ENCODE peak calls at places on chromosome 15, in six cellular contexts. One of them, this sample, is unnamed.

GRCh38 chr15:95106781-95107180 is 875.4 kb downstream of the MCTP2 start:
- DNase-seq in mesothelial cell of epicardium: no peak
- DNase-seq in BE2C: no peak
- DNase-seq in colonic mucosa: no peak
- DNase-seq in endodermal cell: no peak
- DNase-seq in endothelial cell: no peak
- DNase-seq in this sample: no peak

GRCh38 chr15:69317392-69317841 is 18.7 kb downstream of the PAQR5 start:
- DNase-seq in mesothelial cell of epicardium: no peak
- DNase-seq in BE2C: no peak
- DNase-seq in colonic mucosa: peak; percentile 76
- DNase-seq in endodermal cell: no peak
- DNase-seq in endothelial cell: no peak
- DNase-seq in this sample: no peak

GRCh38 chr15:58438956-58439355 is 7.2 kb downstream of the LIPC start:
- DNase-seq in mesothelial cell of epicardium: no peak
- DNase-seq in BE2C: peak; percentile 60
- DNase-seq in colonic mucosa: peak; percentile 71
- DNase-seq in endodermal cell: peak; percentile 68
- DNase-seq in endothelial cell: peak; percentile 38
- DNase-seq in this sample: no peak

GRCh38 chr15:76163429-76164020 is 103.7 kb downstream of the TMEM266 start:
- DNase-seq in mesothelial cell of epicardium: no peak
- DNase-seq in BE2C: no peak
- DNase-seq in colonic mucosa: peak; percentile 63
- DNase-seq in endodermal cell: no peak
- DNase-seq in endothelial cell: no peak
- DNase-seq in this sample: no peak

GRCh38 chr15:36005542-36005941 is 459.6 kb upstream of the DPH6 start:
- DNase-seq in mesothelial cell of epicardium: no peak
- DNase-seq in BE2C: peak; percentile 64
- DNase-seq in colonic mucosa: no peak
- DNase-seq in endodermal cell: no peak
- DNase-seq in endothelial cell: no peak
- DNase-seq in this sample: no peak

GRCh38 chr15:67303490-67304363 is 49.1 kb downstream of the IQCH start:
- DNase-seq in mesothelial cell of epicardium: no peak
- DNase-seq in BE2C: no peak
- DNase-seq in colonic mucosa: peak; percentile 26
- DNase-seq in endodermal cell: no peak
- DNase-seq in endothelial cell: no peak
- DNase-seq in this sample: no peak

GRCh38 chr15:28120359-28120640 is 21.2 kb upstream of the OCA2 start:
- DNase-seq in mesothelial cell of epicardium: no peak
- DNase-seq in BE2C: no peak
- DNase-seq in colonic mucosa: no peak
- DNase-seq in endodermal cell: no peak
- DNase-seq in endothelial cell: no peak
- DNase-seq in this sample: no peak

GRCh38 chr15:69064649-69065048 is 50.2 kb downstream of the NOX5 start:
- DNase-seq in mesothelial cell of epicardium: no peak
- DNase-seq in BE2C: no peak
- DNase-seq in colonic mucosa: no peak
- DNase-seq in endodermal cell: no peak
- DNase-seq in endothelial cell: no peak
- DNase-seq in this sample: no peak

GRCh38 chr15:98955980-98956723 is 51.4 kb downstream of the PGPEP1L start:
- DNase-seq in mesothelial cell of epicardium: no peak
- DNase-seq in BE2C: no peak
- DNase-seq in colonic mucosa: no peak
- DNase-seq in endodermal cell: no peak
- DNase-seq in endothelial cell: no peak
- DNase-seq in this sample: peak; percentile 64

GRCh38 chr15:89740137-89740536 is 10.9 kb downstream of the MESP1 start:
- DNase-seq in mesothelial cell of epicardium: no peak
- DNase-seq in BE2C: peak; percentile 68
- DNase-seq in colonic mucosa: peak; percentile 77
- DNase-seq in endodermal cell: peak; percentile 90
- DNase-seq in endothelial cell: peak; percentile 69
- DNase-seq in this sample: no peak

GRCh38 chr15:68407141-68407885 is 24.6 kb downstream of the ITGA11 start:
- DNase-seq in mesothelial cell of epicardium: no peak
- DNase-seq in BE2C: no peak
- DNase-seq in colonic mucosa: peak; percentile 12
- DNase-seq in endodermal cell: peak; percentile 24
- DNase-seq in endothelial cell: no peak
- DNase-seq in this sample: no peak

GRCh38 chr15:31365655-31366127 is 39.1 kb downstream of the KLF13 start:
- DNase-seq in mesothelial cell of epicardium: peak; percentile 41
- DNase-seq in BE2C: peak; percentile 90
- DNase-seq in colonic mucosa: peak; percentile 90
- DNase-seq in endodermal cell: peak; percentile 90
- DNase-seq in endothelial cell: peak; percentile 59
- DNase-seq in this sample: peak; percentile 82

GRCh38 chr15:70316059-70316600 is 218.4 kb upstream of the TLE3 start:
- DNase-seq in mesothelial cell of epicardium: no peak
- DNase-seq in BE2C: no peak
- DNase-seq in colonic mucosa: peak; percentile 10
- DNase-seq in endodermal cell: no peak
- DNase-seq in endothelial cell: no peak
- DNase-seq in this sample: no peak

GRCh38 chr15:68440136-68440535 is 8.2 kb upstream of the ITGA11 start:
- DNase-seq in mesothelial cell of epicardium: no peak
- DNase-seq in BE2C: no peak
- DNase-seq in colonic mucosa: no peak
- DNase-seq in endodermal cell: peak; percentile 1
- DNase-seq in endothelial cell: no peak
- DNase-seq in this sample: no peak

GRCh38 chr15:93088200-93088980 is 621 bp downstream of the RGMA start:
- DNase-seq in mesothelial cell of epicardium: no peak
- DNase-seq in BE2C: peak; percentile 50
- DNase-seq in colonic mucosa: no peak
- DNase-seq in endodermal cell: peak; percentile 82
- DNase-seq in endothelial cell: peak; percentile 37
- DNase-seq in this sample: no peak

GRCh38 chr15:48778338-48778730 is 32.5 kb downstream of the CEP152 start:
- DNase-seq in mesothelial cell of epicardium: no peak
- DNase-seq in BE2C: no peak
- DNase-seq in colonic mucosa: no peak
- DNase-seq in endodermal cell: no peak
- DNase-seq in endothelial cell: no peak
- DNase-seq in this sample: no peak

GRCh38 chr15:61063875-61064320 is 165.2 kb downstream of the RORA start:
- DNase-seq in mesothelial cell of epicardium: no peak
- DNase-seq in BE2C: no peak
- DNase-seq in colonic mucosa: peak; percentile 34
- DNase-seq in endodermal cell: no peak
- DNase-seq in endothelial cell: no peak
- DNase-seq in this sample: no peak

GRCh38 chr15:49898575-49899283 is 220.3 kb downstream of the ATP8B4 start:
- DNase-seq in mesothelial cell of epicardium: no peak
- DNase-seq in BE2C: no peak
- DNase-seq in colonic mucosa: no peak
- DNase-seq in endodermal cell: no peak
- DNase-seq in endothelial cell: no peak
- DNase-seq in this sample: no peak

GRCh38 chr15:20106026-20106425 is 435.6 kb downstream of the GOLGA6L6 start:
- DNase-seq in mesothelial cell of epicardium: peak; percentile 23
- DNase-seq in BE2C: peak; percentile 9
- DNase-seq in colonic mucosa: no peak
- DNase-seq in endodermal cell: no peak
- DNase-seq in endothelial cell: no peak
- DNase-seq in this sample: peak; percentile 95

GRCh38 chr15:39282663-39283208 is 298.1 kb upstream of the THBS1 start:
- DNase-seq in mesothelial cell of epicardium: no peak
- DNase-seq in BE2C: no peak
- DNase-seq in colonic mucosa: no peak
- DNase-seq in endodermal cell: no peak
- DNase-seq in endothelial cell: no peak
- DNase-seq in this sample: peak; percentile 64

GRCh38 chr15:68277131-68277604 is 377 bp upstream of the FEM1B start:
- DNase-seq in mesothelial cell of epicardium: no peak
- DNase-seq in BE2C: peak; percentile 60
- DNase-seq in colonic mucosa: peak; percentile 48
- DNase-seq in endodermal cell: no peak
- DNase-seq in endothelial cell: peak; percentile 58
- DNase-seq in this sample: no peak

GRCh38 chr15:22903427-22903826 is 65.0 kb downstream of the NIPA2 start:
- DNase-seq in mesothelial cell of epicardium: no peak
- DNase-seq in BE2C: no peak
- DNase-seq in colonic mucosa: no peak
- DNase-seq in endodermal cell: no peak
- DNase-seq in endothelial cell: no peak
- DNase-seq in this sample: peak; percentile 81
- TF ChIP-seq CTCF in mesothelial cell of epicardium: no peak
- TF ChIP-seq CTCF in BE2C: no peak
- TF ChIP-seq CTCF in colonic mucosa: no peak
- TF ChIP-seq CTCF in endodermal cell: no peak
- TF ChIP-seq CTCF in endothelial cell: no peak
- TF ChIP-seq CTCF in this sample: no peak

GRCh38 chr15:56879502-56879901 is 38.9 kb upstream of the TCF12 start:
- DNase-seq in mesothelial cell of epicardium: no peak
- DNase-seq in BE2C: no peak
- DNase-seq in colonic mucosa: no peak
- DNase-seq in endodermal cell: no peak
- DNase-seq in endothelial cell: no peak
- DNase-seq in this sample: no peak
- TF ChIP-seq CTCF in mesothelial cell of epicardium: no peak
- TF ChIP-seq CTCF in BE2C: no peak
- TF ChIP-seq CTCF in colonic mucosa: no peak
- TF ChIP-seq CTCF in endodermal cell: no peak
- TF ChIP-seq CTCF in endothelial cell: no peak
- TF ChIP-seq CTCF in this sample: no peak

DNA sequence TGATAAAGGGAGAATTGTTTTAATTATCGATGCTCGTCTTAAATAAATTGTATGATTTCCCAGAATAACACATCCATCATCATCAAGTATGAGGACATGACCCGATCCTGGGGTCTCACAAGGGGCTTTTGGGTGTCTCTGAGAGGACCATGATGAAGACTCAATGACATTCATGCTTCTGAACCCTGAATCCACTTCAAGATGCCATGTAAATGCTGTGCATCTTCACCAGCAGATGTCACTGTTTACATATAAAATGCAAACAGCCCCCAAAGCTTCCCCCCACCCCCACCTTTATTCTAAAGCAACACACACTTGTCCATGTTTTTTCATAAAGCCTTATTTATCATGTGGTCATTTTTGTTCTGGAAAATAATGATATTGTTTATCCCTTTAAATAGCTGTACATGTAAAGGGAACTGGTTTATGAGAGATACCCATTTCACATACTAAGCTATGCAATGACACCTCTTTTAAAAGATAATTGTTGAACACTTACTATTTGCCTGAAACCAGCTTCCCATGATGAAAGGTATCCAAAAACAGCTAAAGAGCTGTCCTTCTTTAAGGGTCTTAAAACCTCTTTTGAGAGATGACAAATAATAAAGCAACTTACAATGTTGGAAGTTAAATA is 69.7 kb upstream of the UBE3A start:
- DNase-seq in mesothelial cell of epicardium: no peak
- DNase-seq in BE2C: no peak
- DNase-seq in colonic mucosa: no peak
- DNase-seq in endodermal cell: no peak
- DNase-seq in endothelial cell: no peak
- DNase-seq in this sample: no peak
- TF ChIP-seq CTCF in mesothelial cell of epicardium: peak; percentile 25
- TF ChIP-seq CTCF in BE2C: peak; percentile 68
- TF ChIP-seq CTCF in colonic mucosa: peak; percentile 35
- TF ChIP-seq CTCF in endodermal cell: peak; percentile 89
- TF ChIP-seq CTCF in endothelial cell: peak; percentile 62
- TF ChIP-seq CTCF in this sample: peak; percentile 94

GRCh38 chr15:82306791-82307713 is 42.2 kb downstream of the GOLGA6L10 start:
- DNase-seq in mesothelial cell of epicardium: no peak
- DNase-seq in BE2C: no peak
- DNase-seq in colonic mucosa: no peak
- DNase-seq in endodermal cell: peak; percentile 60
- DNase-seq in endothelial cell: no peak
- DNase-seq in this sample: no peak
- TF ChIP-seq CTCF in mesothelial cell of epicardium: no peak
- TF ChIP-seq CTCF in BE2C: no peak
- TF ChIP-seq CTCF in colonic mucosa: no peak
- TF ChIP-seq CTCF in endodermal cell: peak; percentile 61
- TF ChIP-seq CTCF in endothelial cell: no peak
- TF ChIP-seq CTCF in this sample: no peak

GRCh38 chr15:100663550-100664335 is 61.4 kb downstream of the ASB7 start:
- DNase-seq in mesothelial cell of epicardium: no peak
- DNase-seq in BE2C: no peak
- DNase-seq in colonic mucosa: no peak
- DNase-seq in endodermal cell: no peak
- DNase-seq in endothelial cell: no peak
- DNase-seq in this sample: no peak

GRCh38 chr15:100661161-100661560 is 58.8 kb downstream of the ASB7 start:
- DNase-seq in mesothelial cell of epicardium: no peak
- DNase-seq in BE2C: no peak
- DNase-seq in colonic mucosa: no peak
- DNase-seq in endodermal cell: no peak
- DNase-seq in endothelial cell: no peak
- DNase-seq in this sample: no peak

GRCh38 chr15:100665570-100665969 is 63.2 kb downstream of the ASB7 start:
- DNase-seq in mesothelial cell of epicardium: no peak
- DNase-seq in BE2C: no peak
- DNase-seq in colonic mucosa: no peak
- DNase-seq in endodermal cell: no peak
- DNase-seq in endothelial cell: no peak
- DNase-seq in this sample: no peak

GRCh38 chr15:100658895-100659294 is 56.5 kb downstream of the ASB7 start:
- DNase-seq in mesothelial cell of epicardium: no peak
- DNase-seq in BE2C: no peak
- DNase-seq in colonic mucosa: no peak
- DNase-seq in endodermal cell: peak; percentile 72
- DNase-seq in endothelial cell: no peak
- DNase-seq in this sample: no peak

DNA sequence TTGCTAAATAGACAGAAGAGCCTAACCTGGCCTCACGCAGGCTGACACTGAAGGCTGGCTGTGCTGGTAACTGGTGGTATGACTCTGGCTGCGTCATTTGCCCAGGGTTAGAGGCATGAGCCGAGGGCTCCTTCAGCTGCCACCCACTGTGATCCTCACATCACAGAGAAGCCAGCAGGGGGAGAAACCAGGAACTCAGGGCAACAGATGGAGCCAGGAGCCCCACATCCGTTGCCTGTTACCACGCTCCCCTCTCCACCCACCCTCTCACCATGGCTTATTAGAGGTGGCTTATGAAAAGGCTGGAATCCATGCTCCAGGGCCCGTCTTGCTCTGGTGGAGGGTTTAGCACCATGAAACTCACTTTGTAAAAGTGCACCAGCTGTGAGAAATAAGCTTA is 60.7 kb downstream of the ASB7 start:
- DNase-seq in mesothelial cell of epicardium: no peak
- DNase-seq in BE2C: peak; percentile 34
- DNase-seq in colonic mucosa: no peak
- DNase-seq in endodermal cell: peak; percentile 87
- DNase-seq in endothelial cell: peak; percentile 36
- DNase-seq in this sample: no peak
- TF ChIP-seq CTCF in mesothelial cell of epicardium: no peak
- TF ChIP-seq CTCF in BE2C: peak; percentile 47
- TF ChIP-seq CTCF in colonic mucosa: no peak
- TF ChIP-seq CTCF in endodermal cell: peak; percentile 71
- TF ChIP-seq CTCF in endothelial cell: no peak
- TF ChIP-seq CTCF in this sample: peak; percentile 39